ENCODE peak calls at places on chromosome 9, in four cellular contexts. X is mammary epithelial cell, G is MM.1S, N is bronchial epithelial cell. P is an unnamed sample.

GRCh38 chr9:127543221-127543620 is 68.9 kb upstream of the STXBP1 start:
- DNase-seq in N (no peak), G (no peak), X (no peak), P (no peak)

GRCh38 chr9:125985998-125986655 is 239.0 kb downstream of the PBX3 start:
- DNase-seq in X (no peak), G (no peak), N (no peak), P (no peak)

GRCh38 chr9:89878687-89879086 is 273.9 kb downstream of the GADD45G start:
- DNase-seq in G (no peak), X (no peak), N (no peak), P (no peak)

GRCh38 chr9:29802454-29802853 is 2229.2 kb upstream of the C9orf72 start:
- DNase-seq in G (no peak), X (peak), N (peak), P (peak)

GRCh38 chr9:68887232-68887631 is 126.7 kb downstream of the PRKACG start:
- DNase-seq in N (no peak), X (no peak), G (no peak), P (no peak)

GRCh38 chr9:125494555-125494920 is 212.5 kb downstream of the MAPKAP1 start:
- DNase-seq in G (no peak), X (peak), N (no peak), P (peak)

GRCh38 chr9:32698706-32699277 is 63.3 kb upstream of the TAF1L start:
- DNase-seq in N (peak), X (peak), G (no peak), P (peak)

GRCh38 chr9:109880276-109881169 is 100.5 kb downstream of the PALM2AKAP2 start:
- DNase-seq in X (peak), G (no peak), N (peak), P (peak)

GRCh38 chr9:127535834-127536233 is 76.2 kb upstream of the STXBP1 start:
- DNase-seq in X (no peak), N (peak), G (no peak), P (peak)

GRCh38 chr9:68732405-68733020 is 27.5 kb downstream of the PIP5K1B start:
- DNase-seq in G (no peak), N (no peak), X (no peak), P (no peak)

GRCh38 chr9:42275141-42275540 is 91.7 kb downstream of the SPATA31A6 start:
- DNase-seq in G (no peak), X (no peak), N (no peak), P (no peak)

GRCh38 chr9:114958021-114958846 is 27.8 kb upstream of the TNFSF8 start:
- DNase-seq in G (no peak), X (peak), N (no peak), P (no peak)

GRCh38 chr9:90393355-90394152 is 249.1 kb downstream of the DIRAS2 start:
- DNase-seq in G (no peak), N (peak), X (no peak), P (peak)

GRCh38 chr9:124263800-124264426 is 6.2 kb downstream of the NEK6 start:
- DNase-seq in G (no peak), X (no peak), N (no peak), P (no peak)

GRCh38 chr9:104808030-104808614 is 44.2 kb downstream of the NIPSNAP3B start:
- DNase-seq in N (peak), X (peak), G (no peak), P (peak)

GRCh38 chr9:127838375-127839078 is 15.9 kb downstream of the ENG start:
- DNase-seq in X (peak), G (no peak), N (no peak), P (no peak)

GRCh38 chr9:132878695-132879064 is at the start of gene SPACA9:
- DNase-seq in X (peak), G (no peak), N (no peak), P (peak)

GRCh38 chr9:97983524-97984187 is 515 bp downstream of the ANP32B start:
- DNase-seq in G (peak), N (peak), X (peak), P (peak)

GRCh38 chr9:97487107-97487506 is 14.4 kb upstream of the TMOD1 start:
- DNase-seq in G (no peak), X (peak), N (peak), P (peak)

GRCh38 chr9:29289365-29289764 is 1716.1 kb upstream of the C9orf72 start:
- DNase-seq in N (no peak), X (no peak), G (no peak), P (no peak)

GRCh38 chr9:119917175-119917574 is 547.9 kb upstream of the BRINP1 start:
- DNase-seq in X (no peak), N (no peak), G (no peak), P (no peak)

GRCh38 chr9:96574931-96575351 is 44.7 kb downstream of the CDC14B start:
- DNase-seq in G (no peak), N (no peak), X (no peak), P (no peak)

GRCh38 chr9:97788763-97789663 is 64.0 kb upstream of the FOXE1 start:
- DNase-seq in N (peak), X (peak), G (no peak), P (peak)

GRCh38 chr9:121815556-121816448 is 164.4 kb downstream of the DAB2IP start:
- DNase-seq in G (no peak), N (no peak), X (no peak), P (no peak)

DNA sequence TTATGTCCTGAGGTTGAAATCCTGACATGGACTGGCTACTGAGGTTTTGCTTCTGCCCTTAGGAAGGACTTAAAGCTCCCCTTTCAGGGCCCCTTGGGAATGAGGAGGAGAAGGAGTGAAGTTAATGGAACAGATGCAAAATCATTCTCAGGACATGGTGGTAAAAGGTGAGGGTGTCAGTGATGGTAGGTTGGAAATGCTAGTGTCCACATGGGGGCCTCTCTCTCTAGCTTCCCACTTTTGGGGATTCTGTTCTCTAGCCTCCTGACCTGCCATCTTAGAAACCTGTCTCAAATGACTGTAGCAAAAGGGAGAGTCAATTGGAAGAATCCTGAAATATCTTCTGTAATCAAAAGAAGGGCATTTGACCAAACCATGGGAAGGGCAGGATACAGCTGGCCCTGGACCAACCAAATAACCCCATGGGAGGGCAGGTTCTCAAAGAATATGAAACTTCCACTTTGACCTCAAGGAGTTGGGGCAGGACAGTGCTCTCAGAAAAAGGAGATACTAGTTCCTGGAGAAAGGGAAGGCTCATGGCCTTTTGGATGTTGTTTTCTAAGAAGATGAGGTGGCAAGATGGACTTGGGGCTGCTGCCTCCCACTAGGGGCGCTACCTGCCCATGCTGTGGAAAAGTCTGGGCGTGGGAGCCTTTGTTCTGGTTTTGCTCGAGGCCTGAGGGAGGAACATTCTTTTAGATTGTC is 21.2 kb upstream of the MLANA start:
- DNase-seq in N (peak), G (no peak), X (no peak), P (peak)
- TF ChIP-seq CTCF in N (peak), G (peak), X (peak), P (peak)

DNA sequence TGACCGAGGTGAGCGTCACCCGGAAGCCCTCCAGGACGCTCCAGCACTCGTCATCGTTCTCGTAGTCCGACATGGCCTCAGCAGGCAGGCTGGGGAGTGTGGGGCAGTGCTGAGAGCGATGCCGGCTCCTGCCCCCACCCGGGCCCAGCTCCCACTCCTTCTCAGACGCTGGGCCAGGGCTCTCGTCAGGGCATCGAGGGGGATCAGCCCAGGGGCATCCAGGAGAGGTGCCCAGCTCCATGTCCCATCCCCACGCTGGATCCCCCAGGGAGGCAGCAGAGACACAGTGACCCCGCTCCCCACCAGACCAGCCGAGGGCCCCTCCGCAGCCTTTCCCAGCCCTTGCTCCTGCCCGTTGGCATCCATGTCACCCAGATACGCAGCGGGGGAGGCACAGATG is 1.5 kb downstream of the CARD9 start:
- DNase-seq in N (no peak), G (no peak), X (no peak), P (no peak)
- H3K4me3 ChIP-seq in N (no peak), G (no peak), X (no peak), P (no peak)

DNA sequence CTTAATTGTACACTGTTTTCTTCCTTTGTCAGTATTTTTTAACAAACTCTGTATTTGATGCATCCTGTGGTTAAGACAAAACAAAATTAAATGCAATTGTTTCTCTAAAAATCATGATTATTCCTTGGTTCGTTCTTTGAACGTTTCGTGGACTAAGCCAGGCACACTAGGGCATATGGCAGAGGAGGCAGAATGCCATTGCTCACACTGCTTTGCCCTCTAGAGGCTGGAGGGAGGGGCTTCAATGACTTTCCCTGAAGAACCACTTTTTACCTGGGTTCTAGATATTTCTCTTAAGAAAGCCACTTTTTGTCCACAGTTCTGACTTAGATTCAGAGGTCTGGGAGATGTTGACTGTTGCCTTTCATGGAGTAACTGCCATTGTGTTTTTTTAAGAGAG is 236.2 kb upstream of the ADAMTSL1 start:
- DNase-seq in N (no peak), X (no peak), G (no peak), P (no peak)
- TF ChIP-seq CTCF in N (no peak), X (no peak), G (no peak), P (no peak)

DNA sequence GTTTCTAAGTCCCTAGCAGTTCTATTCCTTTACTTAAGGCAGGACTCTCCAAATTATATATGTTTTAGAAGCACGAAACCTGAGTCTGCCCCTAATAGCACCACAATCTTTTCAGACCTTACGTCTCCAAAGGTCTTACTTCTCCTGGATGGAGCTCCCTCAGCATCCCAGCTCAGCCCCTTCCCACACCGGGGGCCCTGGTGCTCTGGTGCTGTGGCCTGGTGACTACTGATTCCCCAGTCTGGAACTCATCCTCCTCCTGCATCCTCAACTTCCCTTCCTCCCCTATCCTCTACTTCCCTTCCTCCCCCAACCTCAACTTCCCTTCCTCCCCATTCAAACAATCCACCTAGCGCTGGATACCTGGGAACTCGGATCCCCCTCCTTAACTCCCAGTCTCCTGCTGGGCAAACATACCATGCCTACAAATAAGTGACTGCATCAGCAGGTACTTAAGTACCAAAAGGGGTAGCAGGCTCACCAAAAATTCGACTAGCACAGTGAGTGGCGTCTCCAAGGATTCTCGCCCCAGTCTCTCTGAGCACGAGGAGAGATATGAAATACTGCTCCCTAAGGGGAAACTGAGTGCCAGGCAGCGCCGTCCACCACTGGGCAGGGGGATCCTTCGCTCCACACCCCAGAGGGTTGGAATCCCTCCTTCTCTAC is 848 bp downstream of the IGFBPL1 start:
- DNase-seq in N (no peak), X (no peak), G (no peak), P (no peak)
- H3K4me3 ChIP-seq in N (peak), X (no peak), G (no peak), P (no peak)

GRCh38 chr9:75200892-75201470 is 112.7 kb downstream of the OSTF1 start:
- DNase-seq in G (peak), N (peak), X (peak), P (peak)
- TF ChIP-seq CTCF in G (peak), N (peak), X (peak), P (peak)

GRCh38 chr9:131663288-131663687 is 76.6 kb downstream of the RAPGEF1 start:
- DNase-seq in N (no peak), X (no peak), G (no peak), P (no peak)

GRCh38 chr9:131657890-131658752 is 81.8 kb downstream of the RAPGEF1 start:
- DNase-seq in G (no peak), X (peak), N (peak), P (peak)

GRCh38 chr9:131661954-131662621 is 77.8 kb downstream of the RAPGEF1 start:
- DNase-seq in G (no peak), N (no peak), X (no peak), P (no peak)

GRCh38 chr9:131658753-131659129 is 81.1 kb downstream of the RAPGEF1 start:
- DNase-seq in G (peak), X (no peak), N (no peak), P (no peak)

DNA sequence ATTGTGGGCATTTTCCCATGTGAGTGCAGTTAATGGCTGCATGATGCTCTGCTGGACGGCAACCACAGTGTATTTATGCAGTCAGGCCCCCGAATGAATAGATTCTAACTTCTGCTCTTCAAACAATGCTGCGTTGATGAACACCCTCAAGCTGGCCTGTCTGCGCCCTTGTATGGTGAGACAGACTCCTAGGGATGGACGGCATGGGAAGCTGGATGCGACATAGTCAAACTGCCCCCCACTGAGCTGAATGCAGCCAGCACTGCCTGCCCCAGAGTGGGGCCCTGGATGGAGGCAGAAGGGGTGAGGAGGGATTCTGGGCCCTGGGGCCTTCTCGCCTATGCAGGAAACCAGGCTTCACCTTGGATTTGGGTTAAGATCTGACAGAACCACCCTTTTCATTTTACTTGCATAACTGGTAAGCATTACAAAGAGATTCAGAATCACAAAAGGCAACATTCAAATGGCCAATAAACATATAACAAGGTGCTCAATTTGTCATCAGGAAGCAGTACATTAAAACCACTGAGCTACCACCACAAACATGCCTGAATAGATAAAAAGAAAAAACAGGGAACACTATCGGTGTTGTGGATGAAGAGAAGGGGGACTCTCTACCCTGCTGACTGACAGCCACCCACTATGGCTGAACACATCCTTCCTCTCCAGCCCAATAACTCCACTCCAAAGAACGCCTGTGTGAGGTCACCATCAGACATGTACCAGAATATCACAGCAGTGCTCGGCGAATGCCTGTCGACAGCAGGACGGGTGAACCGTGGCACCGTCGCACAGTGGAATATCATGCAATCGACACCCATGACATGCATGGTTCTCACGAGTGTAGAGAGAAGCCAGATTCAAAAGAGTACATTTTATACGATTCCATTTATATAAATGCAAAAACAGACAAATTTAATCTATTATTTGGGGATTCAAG is 79.1 kb downstream of the RAPGEF1 start:
- DNase-seq in G (no peak), X (no peak), N (no peak), P (no peak)
- H3K4me3 ChIP-seq in G (no peak), X (no peak), N (no peak), P (no peak)

DNA sequence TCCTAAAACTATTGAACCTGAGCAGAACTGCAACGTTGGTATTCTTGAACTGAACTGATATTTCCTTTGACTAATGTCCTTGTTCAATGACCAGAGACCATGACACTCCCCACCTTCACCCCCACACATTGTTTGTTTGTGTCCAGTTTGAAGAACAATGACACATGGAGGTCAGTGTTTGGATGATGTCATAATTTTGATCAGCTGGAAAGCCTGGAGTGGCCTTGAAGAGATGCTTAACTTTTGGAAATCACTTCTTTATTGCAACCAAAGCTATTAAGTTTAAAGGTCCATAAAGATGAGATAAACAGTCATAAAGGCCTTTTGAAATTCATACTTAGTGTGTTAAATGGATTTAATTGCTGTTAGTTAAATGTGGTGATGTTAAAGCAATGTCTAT is 92.6 kb downstream of the TMC1 start:
- DNase-seq in X (no peak), G (no peak), N (no peak), P (no peak)
- TF ChIP-seq CTCF in X (no peak), G (no peak), N (no peak), P (no peak)

GRCh38 chr9:591292-591691 is 250.2 kb upstream of the DMRT1 start:
- DNase-seq in X (peak), N (peak), G (no peak), P (peak)

GRCh38 chr9:592225-592624 is 249.3 kb upstream of the DMRT1 start:
- DNase-seq in X (peak), N (peak), G (no peak), P (peak)

GRCh38 chr9:596701-597100 is 244.8 kb upstream of the DMRT1 start:
- DNase-seq in X (no peak), N (no peak), G (no peak), P (no peak)

GRCh38 chr9:592733-593132 is 248.8 kb upstream of the DMRT1 start:
- DNase-seq in G (no peak), N (no peak), X (no peak), P (no peak)

DNA sequence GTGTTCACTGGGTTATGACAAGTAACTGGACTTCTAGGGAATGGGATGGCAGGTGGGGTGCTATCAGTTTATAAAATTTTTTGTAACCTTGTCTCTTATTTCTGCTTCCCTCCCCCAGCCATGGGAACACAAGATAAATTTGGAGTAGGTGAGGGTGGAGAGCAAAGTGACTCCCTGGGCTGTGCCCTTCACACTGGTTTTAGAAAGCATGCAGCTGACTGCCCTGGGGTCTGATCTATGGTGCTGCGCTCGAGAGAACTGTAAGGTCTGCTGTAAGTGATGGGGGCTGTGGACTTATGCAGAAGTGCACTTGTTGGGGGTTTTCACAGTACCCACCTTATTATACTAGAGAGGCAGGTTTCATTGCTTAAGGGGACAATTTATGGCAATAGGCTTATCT is 247.7 kb upstream of the DMRT1 start:
- DNase-seq in N (no peak), G (no peak), X (no peak), P (no peak)
- H3K4me3 ChIP-seq in N (no peak), G (no peak), X (no peak), P (no peak)

DNA sequence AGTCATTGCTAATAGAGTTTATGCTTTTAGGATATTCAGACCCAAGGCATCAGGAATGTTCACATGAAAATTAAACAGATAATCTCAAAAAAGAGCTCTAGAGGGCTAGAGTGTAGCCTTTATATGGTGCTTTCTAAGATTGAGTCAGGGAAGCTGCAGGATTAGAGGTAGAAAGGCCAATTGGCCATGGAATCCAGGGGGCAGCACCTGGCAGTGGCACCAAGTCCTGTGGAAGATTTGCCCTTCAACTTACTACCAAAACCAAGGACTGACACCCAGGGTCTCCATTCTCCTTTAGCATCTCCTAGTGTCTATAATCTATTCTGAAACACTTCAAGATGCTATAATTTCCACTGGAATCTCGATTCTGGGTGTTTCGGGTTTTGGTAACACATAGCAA is 112.4 kb downstream of the ACER2 start:
- DNase-seq in N (no peak), X (no peak), G (no peak), P (no peak)
- TF ChIP-seq CTCF in N (no peak), X (no peak), G (no peak), P (no peak)

P was measured in epithelial cell of esophagus.